ENCODE peak calls at places on chromosomes 13 and 19, in seven cellular contexts. One of them, this sample, is unnamed.

GRCh38 chr19:19552811-19553210 is 14.7 kb downstream of the CILP2 start:
- DNase-seq in left ventricle myocardium inferior: no peak
- DNase-seq in left cardiac atrium: no peak
- DNase-seq in glomerular endothelial cell: no peak
- DNase-seq in activated naive CD4-positive, alpha-beta T cell treated with Interleukin-2 at 50 U/mL for 16 hours: peak
- DNase-seq in adrenal gland: peak
- DNase-seq in NCI-H146: no peak
- DNase-seq in this sample: peak

GRCh38 chr19:45781282-45782161 is 768 bp downstream of the DMPK start:
- DNase-seq in left ventricle myocardium inferior: no peak
- DNase-seq in adrenal gland: peak
- DNase-seq in left cardiac atrium: no peak
- DNase-seq in NCI-H146: peak
- DNase-seq in glomerular endothelial cell: no peak
- DNase-seq in activated naive CD4-positive, alpha-beta T cell treated with Interleukin-2 at 50 U/mL for 16 hours: no peak
- DNase-seq in this sample: no peak

GRCh38 chr13:75385708-75386083 is 96.3 kb downstream of the TBC1D4 start:
- DNase-seq in glomerular endothelial cell: no peak
- DNase-seq in adrenal gland: no peak
- DNase-seq in left cardiac atrium: no peak
- DNase-seq in left ventricle myocardium inferior: no peak
- DNase-seq in activated naive CD4-positive, alpha-beta T cell treated with Interleukin-2 at 50 U/mL for 16 hours: no peak
- DNase-seq in NCI-H146: peak
- DNase-seq in this sample: no peak

GRCh38 chr19:50777830-50778303 is 7.6 kb downstream of the GPR32 start:
- DNase-seq in left ventricle myocardium inferior: no peak
- DNase-seq in adrenal gland: no peak
- DNase-seq in activated naive CD4-positive, alpha-beta T cell treated with Interleukin-2 at 50 U/mL for 16 hours: no peak
- DNase-seq in NCI-H146: no peak
- DNase-seq in left cardiac atrium: no peak
- DNase-seq in glomerular endothelial cell: no peak
- DNase-seq in this sample: peak

GRCh38 chr19:14089662-14090508 is 666 bp downstream of the SAMD1 start:
- DNase-seq in left ventricle myocardium inferior: peak
- DNase-seq in NCI-H146: peak
- DNase-seq in activated naive CD4-positive, alpha-beta T cell treated with Interleukin-2 at 50 U/mL for 16 hours: peak
- DNase-seq in adrenal gland: peak
- DNase-seq in glomerular endothelial cell: no peak
- DNase-seq in left cardiac atrium: peak
- DNase-seq in this sample: peak

GRCh38 chr13:86051134-86052103 is 252.2 kb upstream of the SLITRK6 start:
- DNase-seq in left ventricle myocardium inferior: no peak
- DNase-seq in glomerular endothelial cell: no peak
- DNase-seq in left cardiac atrium: no peak
- DNase-seq in NCI-H146: peak
- DNase-seq in activated naive CD4-positive, alpha-beta T cell treated with Interleukin-2 at 50 U/mL for 16 hours: no peak
- DNase-seq in adrenal gland: no peak
- DNase-seq in this sample: peak

GRCh38 chr19:12611361-12611699 is 610 bp downstream of the ZNF791 start:
- DNase-seq in NCI-H146: peak
- DNase-seq in glomerular endothelial cell: peak
- DNase-seq in left ventricle myocardium inferior: peak
- DNase-seq in adrenal gland: peak
- DNase-seq in activated naive CD4-positive, alpha-beta T cell treated with Interleukin-2 at 50 U/mL for 16 hours: no peak
- DNase-seq in left cardiac atrium: peak
- DNase-seq in this sample: peak

GRCh38 chr13:21034602-21035190 is 26.7 kb downstream of the LATS2 start:
- DNase-seq in left ventricle myocardium inferior: peak
- DNase-seq in left cardiac atrium: no peak
- DNase-seq in activated naive CD4-positive, alpha-beta T cell treated with Interleukin-2 at 50 U/mL for 16 hours: no peak
- DNase-seq in NCI-H146: no peak
- DNase-seq in glomerular endothelial cell: no peak
- DNase-seq in adrenal gland: no peak
- DNase-seq in this sample: peak

GRCh38 chr13:39484506-39485313 is 118.3 kb downstream of the LHFPL6 start:
- DNase-seq in left ventricle myocardium inferior: no peak
- DNase-seq in activated naive CD4-positive, alpha-beta T cell treated with Interleukin-2 at 50 U/mL for 16 hours: no peak
- DNase-seq in glomerular endothelial cell: no peak
- DNase-seq in left cardiac atrium: no peak
- DNase-seq in NCI-H146: no peak
- DNase-seq in adrenal gland: no peak
- DNase-seq in this sample: peak

GRCh38 chr19:10567696-10568443 is 909 bp downstream of the CDKN2D start:
- DNase-seq in activated naive CD4-positive, alpha-beta T cell treated with Interleukin-2 at 50 U/mL for 16 hours: no peak
- DNase-seq in left ventricle myocardium inferior: no peak
- DNase-seq in adrenal gland: no peak
- DNase-seq in NCI-H146: no peak
- DNase-seq in glomerular endothelial cell: no peak
- DNase-seq in left cardiac atrium: no peak
- DNase-seq in this sample: no peak

GRCh38 chr19:14440049-14440448 is 6.9 kb downstream of the PKN1 start:
- DNase-seq in NCI-H146: no peak
- DNase-seq in adrenal gland: peak
- DNase-seq in left ventricle myocardium inferior: peak
- DNase-seq in left cardiac atrium: peak
- DNase-seq in glomerular endothelial cell: no peak
- DNase-seq in activated naive CD4-positive, alpha-beta T cell treated with Interleukin-2 at 50 U/mL for 16 hours: peak
- DNase-seq in this sample: no peak

GRCh38 chr19:53989600-53990533 is 1.6 kb upstream of the CACNG6 start:
- DNase-seq in left ventricle myocardium inferior: no peak
- DNase-seq in NCI-H146: no peak
- DNase-seq in activated naive CD4-positive, alpha-beta T cell treated with Interleukin-2 at 50 U/mL for 16 hours: no peak
- DNase-seq in adrenal gland: no peak
- DNase-seq in glomerular endothelial cell: no peak
- DNase-seq in left cardiac atrium: peak
- DNase-seq in this sample: peak

GRCh38 chr19:38538386-38538785 is 79.4 kb downstream of the MAP4K1 start:
- DNase-seq in glomerular endothelial cell: no peak
- DNase-seq in left ventricle myocardium inferior: no peak
- DNase-seq in activated naive CD4-positive, alpha-beta T cell treated with Interleukin-2 at 50 U/mL for 16 hours: no peak
- DNase-seq in NCI-H146: no peak
- DNase-seq in adrenal gland: no peak
- DNase-seq in left cardiac atrium: no peak
- DNase-seq in this sample: no peak

GRCh38 chr19:41866284-41866683 is 6.2 kb downstream of the RPS19 start:
- DNase-seq in adrenal gland: no peak
- DNase-seq in NCI-H146: peak
- DNase-seq in activated naive CD4-positive, alpha-beta T cell treated with Interleukin-2 at 50 U/mL for 16 hours: peak
- DNase-seq in left cardiac atrium: no peak
- DNase-seq in left ventricle myocardium inferior: no peak
- DNase-seq in glomerular endothelial cell: no peak
- DNase-seq in this sample: no peak

GRCh38 chr19:29503785-29504184 is 22.0 kb upstream of the VSTM2B start:
- DNase-seq in NCI-H146: no peak
- DNase-seq in glomerular endothelial cell: no peak
- DNase-seq in left ventricle myocardium inferior: no peak
- DNase-seq in adrenal gland: no peak
- DNase-seq in left cardiac atrium: no peak
- DNase-seq in activated naive CD4-positive, alpha-beta T cell treated with Interleukin-2 at 50 U/mL for 16 hours: no peak
- DNase-seq in this sample: no peak

GRCh38 chr13:46396341-46396740 is 9.3 kb upstream of the RUBCNL start:
- DNase-seq in adrenal gland: no peak
- DNase-seq in NCI-H146: no peak
- DNase-seq in activated naive CD4-positive, alpha-beta T cell treated with Interleukin-2 at 50 U/mL for 16 hours: no peak
- DNase-seq in glomerular endothelial cell: no peak
- DNase-seq in left ventricle myocardium inferior: no peak
- DNase-seq in left cardiac atrium: no peak
- DNase-seq in this sample: no peak

GRCh38 chr13:29893438-29893837 is 43.0 kb upstream of the UBL3 start:
- DNase-seq in NCI-H146: no peak
- DNase-seq in glomerular endothelial cell: no peak
- DNase-seq in left cardiac atrium: no peak
- DNase-seq in activated naive CD4-positive, alpha-beta T cell treated with Interleukin-2 at 50 U/mL for 16 hours: no peak
- DNase-seq in adrenal gland: no peak
- DNase-seq in left ventricle myocardium inferior: no peak
- DNase-seq in this sample: no peak

This sample was measured in fibroblast of pulmonary artery.